ENCODE peak calls at places on chromosomes 1 and 21, in four cellular contexts. A is neuronal stem cell, V is thoracic aorta, G is IMR-90. E is an unnamed sample.
A peak's percentile ranks its signal among the peaks of the same experiment; 100 is the strongest.

GRCh38 chr1:51341876-51342496 is 11.6 kb upstream of the TTC39A start:
- DNase-seq in A (no peak), V (no peak), G (no peak), E (no peak)

GRCh38 chr1:207822124-207822601 is 70.3 kb downstream of the CD46 start:
- DNase-seq in A (no peak), V (no peak), G (no peak), E (no peak)

GRCh38 chr1:170714938-170715337 is 51.0 kb downstream of the PRRX1 start:
- DNase-seq in A (no peak), V (no peak), G (no peak), E (no peak)

GRCh38 chr1:207088731-207089626 is at the start of gene C4BPB:
- DNase-seq in A (no peak), V (no peak), G (no peak), E (no peak)

GRCh38 chr1:7549693-7550161 is 221.4 kb upstream of the VAMP3 start:
- DNase-seq in A (no peak), V (no peak), G (peak; percentile 35), E (no peak)

GRCh38 chr1:227942716-227943261 is 4.9 kb downstream of the WNT9A start:
- DNase-seq in A (no peak), V (no peak), G (no peak), E (no peak)

GRCh38 chr1:13623021-13623637 is 39.5 kb downstream of the PDPN start:
- DNase-seq in A (no peak), V (no peak), G (no peak), E (no peak)

GRCh38 chr1:94600556-94600955 is 59.0 kb upstream of the F3 start:
- DNase-seq in A (no peak), V (no peak), G (no peak), E (peak; percentile 65)

GRCh38 chr1:37480125-37480466 is 5.7 kb downstream of the ZC3H12A start:
- DNase-seq in A (no peak), V (no peak), G (no peak), E (no peak)

GRCh38 chr1:223142795-223143759 is at the start of gene TLR5:
- DNase-seq in A (peak; percentile 71), V (no peak), G (peak; percentile 19), E (no peak)

GRCh38 chr1:44801491-44802305 is 1.5 kb downstream of the PLK3 start:
- DNase-seq in A (no peak), V (no peak), G (no peak), E (no peak)

GRCh38 chr1:1122078-1122811 is 6.4 kb upstream of the C1orf159 start:
- DNase-seq in A (peak; percentile 64), V (peak; percentile 27), G (peak; percentile 59), E (no peak)

GRCh38 chr1:147534386-147534785 is 6.9 kb upstream of the BCL9 start:
- DNase-seq in A (no peak), V (no peak), G (peak; percentile 26), E (no peak)

GRCh38 chr1:69755647-69756046 is 187.9 kb downstream of the LRRC7 start:
- DNase-seq in A (no peak), V (no peak), G (no peak), E (no peak)

GRCh38 chr1:24925082-24925779 is 4.8 kb downstream of the RUNX3 start:
- DNase-seq in A (no peak), V (no peak), G (no peak), E (no peak)

GRCh38 chr21:44283953-44284352 is 1.7 kb upstream of the AIRE start:
- DNase-seq in A (no peak), V (no peak), G (no peak), E (no peak)

GRCh38 chr1:210189426-210189825 is 43.2 kb upstream of the SERTAD4 start:
- DNase-seq in A (no peak), V (no peak), G (no peak), E (no peak)

GRCh38 chr1:43272161-43272560 is 2.4 kb downstream of the TMEM125 start:
- DNase-seq in A (no peak), V (no peak), G (no peak), E (no peak)

GRCh38 chr21:33444499-33444898 is 35.3 kb downstream of the TMEM50B start:
- DNase-seq in A (no peak), V (no peak), G (no peak), E (no peak)

GRCh38 chr1:35808376-35809155 is 750 bp downstream of the AGO4 start:
- DNase-seq in A (peak; percentile 6), V (no peak), G (no peak), E (no peak)

GRCh38 chr1:233082778-233083550 is 132.6 kb downstream of the NTPCR start:
- DNase-seq in A (no peak), V (no peak), G (no peak), E (no peak)

GRCh38 chr1:115077984-115078330 is 11.3 kb downstream of the TSPAN2 start:
- DNase-seq in A (no peak), V (no peak), G (no peak), E (no peak)

GRCh38 chr1:225863167-225863566 is 19.0 kb downstream of the TMEM63A start:
- DNase-seq in A (no peak), V (no peak), G (peak; percentile 32), E (no peak)

GRCh38 chr1:69263982-69264381 is 303.7 kb upstream of the LRRC7 start:
- DNase-seq in A (no peak), V (peak; percentile 2), G (no peak), E (no peak)

GRCh38 chr1:48414264-48414663 is 57.7 kb downstream of the SPATA6 start:
- DNase-seq in A (no peak), V (no peak), G (peak; percentile 15), E (no peak)

GRCh38 chr1:9275567-9276034 is 17.1 kb upstream of the SPSB1 start:
- DNase-seq in A (no peak), V (peak; percentile 57), G (peak; percentile 92), E (no peak)

GRCh38 chr1:184302346-184302745 is 84.5 kb upstream of the C1orf21 start:
- DNase-seq in A (no peak), V (no peak), G (no peak), E (no peak)

GRCh38 chr1:1577367-1578011 is 2.8 kb upstream of the SSU72 start:
- DNase-seq in A (no peak), V (no peak), G (no peak), E (no peak)

GRCh38 chr21:34667761-34668160 is 1.0 kb upstream of the CLIC6 start:
- DNase-seq in A (no peak), V (no peak), G (no peak), E (no peak)

GRCh38 chr1:165795894-165796293 is 27.2 kb upstream of the TMCO1 start:
- DNase-seq in A (no peak), V (no peak), G (no peak), E (no peak)

GRCh38 chr1:17119076-17119743 is at the start of gene PADI2:
- DNase-seq in A (peak; percentile 57), V (no peak), G (peak; percentile 12), E (no peak)

DNA sequence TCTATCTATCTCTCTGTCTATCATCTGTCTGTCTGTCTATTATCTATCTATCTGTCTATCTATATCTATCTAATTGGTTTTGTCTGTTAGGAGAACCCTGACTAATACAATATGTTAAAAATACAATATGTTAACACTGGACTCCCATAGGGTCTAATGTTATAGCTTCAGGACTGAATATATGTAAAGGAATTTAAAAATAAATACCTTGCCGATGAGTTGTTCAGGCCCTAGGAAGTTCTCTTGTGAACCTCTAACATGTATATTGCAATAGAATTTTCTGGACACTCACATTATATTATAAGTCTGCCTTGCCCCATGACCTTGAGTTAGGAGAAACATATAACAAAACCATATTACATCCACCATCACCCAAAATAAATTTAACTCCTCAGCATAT is 900.6 kb downstream of the NCAM2 start:
- DNase-seq in A (no peak), V (no peak), G (peak; percentile 1), E (no peak)
- H3K9me3 ChIP-seq in A (no peaks in the 10 kb centered on the region), V (no peaks in the 10 kb centered on the region), G (peaks cover 2% of the 10 kb centered on the region), E (no peaks in the 10 kb centered on the region)

GRCh38 chr1:27257155-27257554 is 22.7 kb downstream of the WDTC1 start:
- DNase-seq in A (no peak), V (no peak), G (peak; percentile 44), E (no peak)
- H3K9me3 ChIP-seq in A (no peaks in the 10 kb centered on the region), V (no peaks in the 10 kb centered on the region), G (no peaks in the 10 kb centered on the region), E (no peaks in the 10 kb centered on the region)

GRCh38 chr21:40635336-40635735 is 211.6 kb downstream of the DSCAM start:
- DNase-seq in A (no peak), V (no peak), G (no peak), E (no peak)

GRCh38 chr21:40631201-40631600 is 215.8 kb downstream of the DSCAM start:
- DNase-seq in A (no peak), V (no peak), G (no peak), E (no peak)

GRCh38 chr21:40634141-40634540 is 212.8 kb downstream of the DSCAM start:
- DNase-seq in A (no peak), V (no peak), G (no peak), E (no peak)
- H3K9me3 ChIP-seq in A (no peaks in the 10 kb centered on the region), V (no peaks in the 10 kb centered on the region), G (peaks cover 17% of the 10 kb centered on the region), E (no peaks in the 10 kb centered on the region)

DNA sequence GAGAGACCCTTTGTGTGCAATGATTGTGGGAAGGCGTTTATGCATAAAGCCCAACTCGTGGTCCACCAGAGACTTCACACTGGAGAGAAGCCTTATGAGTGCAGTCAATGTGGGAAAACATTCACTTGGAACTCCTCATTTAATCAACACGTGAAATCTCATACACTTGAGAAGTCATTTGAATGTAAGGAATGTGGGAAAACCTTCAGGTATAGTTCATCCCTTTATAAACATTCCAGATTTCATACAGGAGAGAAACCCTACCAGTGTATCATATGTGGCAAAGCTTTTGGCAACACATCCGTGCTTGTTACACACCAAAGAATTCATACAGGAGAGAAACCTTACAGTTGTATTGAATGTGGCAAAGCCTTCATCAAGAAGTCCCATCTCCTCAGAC is 15.5 kb downstream of the ZNF684 start:
- DNase-seq in A (no peak), V (no peak), G (no peak), E (no peak)
- H3K9me3 ChIP-seq in A (peaks cover 7% of the 10 kb centered on the region), V (peaks cover 6% of the 10 kb centered on the region), G (peaks cover 7% of the 10 kb centered on the region), E (peaks cover 7% of the 10 kb centered on the region)